ENCODE peak calls at places on chromosome 15, in ten cellular contexts. One of them, this sample, is unnamed.

GRCh38 chr15:48005921-48006541 is 114.8 kb upstream of the SLC24A5 start:
- DNase-seq in AG10803: peak; percentile 22
- DNase-seq in WERI-Rb-1: no peak
- DNase-seq in body of pancreas: no peak
- DNase-seq in SK-N-SH: no peak
- DNase-seq in foreskin fibroblast: peak; percentile 6
- DNase-seq in MM.1S: no peak
- DNase-seq in pancreas: no peak
- DNase-seq in GM20000: no peak
- DNase-seq in B cell: no peak
- DNase-seq in this sample: no peak

GRCh38 chr15:66800584-66801235 is 98.7 kb downstream of the SMAD6 start:
- DNase-seq in body of pancreas: no peak
- DNase-seq in SK-N-SH: no peak
- DNase-seq in WERI-Rb-1: no peak
- DNase-seq in AG10803: peak; percentile 67
- DNase-seq in GM20000: no peak
- DNase-seq in B cell: no peak
- DNase-seq in pancreas: no peak
- DNase-seq in foreskin fibroblast: peak; percentile 57
- DNase-seq in MM.1S: no peak
- DNase-seq in this sample: no peak

GRCh38 chr15:71114887-71115566 is at the start of gene THSD4:
- DNase-seq in WERI-Rb-1: peak; percentile 83
- DNase-seq in MM.1S: peak; percentile 80
- DNase-seq in pancreas: peak; percentile 88
- DNase-seq in SK-N-SH: peak; percentile 96
- DNase-seq in foreskin fibroblast: peak; percentile 67
- DNase-seq in GM20000: peak; percentile 92
- DNase-seq in body of pancreas: peak; percentile 70
- DNase-seq in B cell: no peak
- DNase-seq in AG10803: peak; percentile 70
- DNase-seq in this sample: peak; percentile 88

GRCh38 chr15:50065264-50065663 is 53.8 kb downstream of the ATP8B4 start:
- DNase-seq in foreskin fibroblast: no peak
- DNase-seq in body of pancreas: no peak
- DNase-seq in MM.1S: no peak
- DNase-seq in WERI-Rb-1: no peak
- DNase-seq in AG10803: peak; percentile 81
- DNase-seq in SK-N-SH: no peak
- DNase-seq in B cell: no peak
- DNase-seq in pancreas: no peak
- DNase-seq in GM20000: no peak
- DNase-seq in this sample: no peak

GRCh38 chr15:23038741-23039150 is 623 bp downstream of the TUBGCP5 start:
- DNase-seq in body of pancreas: peak; percentile 21
- DNase-seq in B cell: no peak
- DNase-seq in GM20000: no peak
- DNase-seq in SK-N-SH: no peak
- DNase-seq in pancreas: no peak
- DNase-seq in foreskin fibroblast: peak; percentile 42
- DNase-seq in AG10803: peak; percentile 52
- DNase-seq in MM.1S: no peak
- DNase-seq in WERI-Rb-1: no peak
- DNase-seq in this sample: no peak

GRCh38 chr15:40052604-40053003 is 13.6 kb upstream of the SRP14 start:
- DNase-seq in GM20000: no peak
- DNase-seq in B cell: no peak
- DNase-seq in WERI-Rb-1: no peak
- DNase-seq in MM.1S: no peak
- DNase-seq in foreskin fibroblast: no peak
- DNase-seq in SK-N-SH: no peak
- DNase-seq in AG10803: no peak
- DNase-seq in pancreas: no peak
- DNase-seq in body of pancreas: no peak
- DNase-seq in this sample: no peak

GRCh38 chr15:99114511-99115299 is 9.8 kb downstream of the SYNM start:
- DNase-seq in foreskin fibroblast: no peak
- DNase-seq in B cell: no peak
- DNase-seq in WERI-Rb-1: no peak
- DNase-seq in MM.1S: no peak
- DNase-seq in SK-N-SH: no peak
- DNase-seq in body of pancreas: no peak
- DNase-seq in pancreas: no peak
- DNase-seq in GM20000: no peak
- DNase-seq in AG10803: no peak
- DNase-seq in this sample: no peak

GRCh38 chr15:47768730-47769129 is 51.4 kb downstream of the SEMA6D start:
- DNase-seq in B cell: no peak
- DNase-seq in foreskin fibroblast: no peak
- DNase-seq in SK-N-SH: no peak
- DNase-seq in AG10803: no peak
- DNase-seq in WERI-Rb-1: no peak
- DNase-seq in MM.1S: no peak
- DNase-seq in GM20000: no peak
- DNase-seq in body of pancreas: no peak
- DNase-seq in pancreas: no peak
- DNase-seq in this sample: no peak

GRCh38 chr15:70447927-70448698 is 315.2 kb downstream of the UACA start:
- DNase-seq in MM.1S: no peak
- DNase-seq in pancreas: peak; percentile 61
- DNase-seq in GM20000: no peak
- DNase-seq in B cell: no peak
- DNase-seq in WERI-Rb-1: no peak
- DNase-seq in body of pancreas: peak; percentile 24
- DNase-seq in foreskin fibroblast: no peak
- DNase-seq in SK-N-SH: peak; percentile 57
- DNase-seq in AG10803: no peak
- DNase-seq in this sample: no peak

GRCh38 chr15:58387130-58387529 is 44.7 kb upstream of the LIPC start:
- DNase-seq in MM.1S: no peak
- DNase-seq in foreskin fibroblast: peak; percentile 50
- DNase-seq in pancreas: no peak
- DNase-seq in GM20000: no peak
- DNase-seq in body of pancreas: no peak
- DNase-seq in AG10803: peak; percentile 72
- DNase-seq in SK-N-SH: no peak
- DNase-seq in B cell: no peak
- DNase-seq in WERI-Rb-1: no peak
- DNase-seq in this sample: no peak

GRCh38 chr15:65888998-65889397 is 19.7 kb downstream of the RAB11A start:
- DNase-seq in B cell: no peak
- DNase-seq in body of pancreas: no peak
- DNase-seq in WERI-Rb-1: no peak
- DNase-seq in AG10803: no peak
- DNase-seq in foreskin fibroblast: no peak
- DNase-seq in pancreas: no peak
- DNase-seq in GM20000: no peak
- DNase-seq in SK-N-SH: no peak
- DNase-seq in MM.1S: no peak
- DNase-seq in this sample: no peak

GRCh38 chr15:58467722-58468436 is 36.1 kb downstream of the LIPC start:
- DNase-seq in GM20000: no peak
- DNase-seq in pancreas: no peak
- DNase-seq in AG10803: no peak
- DNase-seq in body of pancreas: peak; percentile 36
- DNase-seq in SK-N-SH: no peak
- DNase-seq in B cell: no peak
- DNase-seq in MM.1S: no peak
- DNase-seq in WERI-Rb-1: no peak
- DNase-seq in foreskin fibroblast: no peak
- DNase-seq in this sample: no peak

GRCh38 chr15:69080958-69081248 is 66.4 kb downstream of the NOX5 start:
- DNase-seq in GM20000: no peak
- DNase-seq in B cell: no peak
- DNase-seq in body of pancreas: no peak
- DNase-seq in pancreas: no peak
- DNase-seq in WERI-Rb-1: no peak
- DNase-seq in AG10803: no peak
- DNase-seq in MM.1S: no peak
- DNase-seq in SK-N-SH: no peak
- DNase-seq in foreskin fibroblast: no peak
- DNase-seq in this sample: no peak

GRCh38 chr15:69082556-69082955 is 68.1 kb downstream of the NOX5 start:
- DNase-seq in body of pancreas: no peak
- DNase-seq in MM.1S: no peak
- DNase-seq in GM20000: no peak
- DNase-seq in B cell: no peak
- DNase-seq in foreskin fibroblast: no peak
- DNase-seq in AG10803: no peak
- DNase-seq in WERI-Rb-1: no peak
- DNase-seq in SK-N-SH: no peak
- DNase-seq in pancreas: no peak
- DNase-seq in this sample: no peak

GRCh38 chr15:69082041-69082502 is 67.6 kb downstream of the NOX5 start:
- DNase-seq in MM.1S: no peak
- DNase-seq in AG10803: peak; percentile 38
- DNase-seq in pancreas: no peak
- DNase-seq in B cell: no peak
- DNase-seq in body of pancreas: peak; percentile 19
- DNase-seq in WERI-Rb-1: no peak
- DNase-seq in SK-N-SH: no peak
- DNase-seq in GM20000: no peak
- DNase-seq in foreskin fibroblast: peak; percentile 41
- DNase-seq in this sample: no peak

GRCh38 chr15:69080203-69080957 is 65.9 kb downstream of the NOX5 start:
- DNase-seq in AG10803: no peak
- DNase-seq in SK-N-SH: peak; percentile 48
- DNase-seq in WERI-Rb-1: no peak
- DNase-seq in foreskin fibroblast: no peak
- DNase-seq in MM.1S: no peak
- DNase-seq in pancreas: no peak
- DNase-seq in GM20000: no peak
- DNase-seq in body of pancreas: no peak
- DNase-seq in B cell: no peak
- DNase-seq in this sample: no peak

GRCh38 chr15:69081310-69082004 is 67.0 kb downstream of the NOX5 start:
- DNase-seq in AG10803: peak; percentile 57
- DNase-seq in WERI-Rb-1: no peak
- DNase-seq in pancreas: no peak
- DNase-seq in SK-N-SH: no peak
- DNase-seq in foreskin fibroblast: peak; percentile 30
- DNase-seq in B cell: no peak
- DNase-seq in MM.1S: no peak
- DNase-seq in GM20000: no peak
- DNase-seq in body of pancreas: peak; percentile 54
- DNase-seq in this sample: no peak
- TF ChIP-seq CTCF in AG10803: no peak
- TF ChIP-seq CTCF in WERI-Rb-1: no peak
- TF ChIP-seq CTCF in pancreas: no peak
- TF ChIP-seq CTCF in SK-N-SH: peak; percentile 11
- TF ChIP-seq CTCF in foreskin fibroblast: no peak
- TF ChIP-seq CTCF in B cell: no peak
- TF ChIP-seq CTCF in MM.1S: no peak
- TF ChIP-seq CTCF in GM20000: no peak
- TF ChIP-seq CTCF in body of pancreas: no peak
- TF ChIP-seq CTCF in this sample: no peak

GRCh38 chr15:100383302-100384107 is 41.7 kb upstream of the ADAMTS17 start:
- DNase-seq in foreskin fibroblast: no peak
- DNase-seq in WERI-Rb-1: peak; percentile 21
- DNase-seq in MM.1S: peak; percentile 23
- DNase-seq in pancreas: peak; percentile 36
- DNase-seq in GM20000: peak; percentile 19
- DNase-seq in body of pancreas: peak; percentile 76
- DNase-seq in AG10803: no peak
- DNase-seq in SK-N-SH: peak; percentile 45
- DNase-seq in B cell: no peak
- DNase-seq in this sample: no peak

GRCh38 chr15:100385300-100385699 is 43.5 kb upstream of the ADAMTS17 start:
- DNase-seq in MM.1S: no peak
- DNase-seq in pancreas: no peak
- DNase-seq in foreskin fibroblast: no peak
- DNase-seq in B cell: no peak
- DNase-seq in WERI-Rb-1: no peak
- DNase-seq in AG10803: no peak
- DNase-seq in GM20000: no peak
- DNase-seq in body of pancreas: no peak
- DNase-seq in SK-N-SH: no peak
- DNase-seq in this sample: no peak

GRCh38 chr15:100384108-100384410 is 42.3 kb upstream of the ADAMTS17 start:
- DNase-seq in SK-N-SH: no peak
- DNase-seq in B cell: no peak
- DNase-seq in body of pancreas: no peak
- DNase-seq in MM.1S: no peak
- DNase-seq in GM20000: no peak
- DNase-seq in WERI-Rb-1: no peak
- DNase-seq in AG10803: no peak
- DNase-seq in foreskin fibroblast: no peak
- DNase-seq in pancreas: peak; percentile 41
- DNase-seq in this sample: no peak
- TF ChIP-seq CTCF in SK-N-SH: no peak
- TF ChIP-seq CTCF in B cell: no peak
- TF ChIP-seq CTCF in body of pancreas: no peak
- TF ChIP-seq CTCF in MM.1S: no peak
- TF ChIP-seq CTCF in GM20000: no peak
- TF ChIP-seq CTCF in WERI-Rb-1: no peak
- TF ChIP-seq CTCF in AG10803: no peak
- TF ChIP-seq CTCF in foreskin fibroblast: no peak
- TF ChIP-seq CTCF in pancreas: no peak
- TF ChIP-seq CTCF in this sample: no peak

DNA sequence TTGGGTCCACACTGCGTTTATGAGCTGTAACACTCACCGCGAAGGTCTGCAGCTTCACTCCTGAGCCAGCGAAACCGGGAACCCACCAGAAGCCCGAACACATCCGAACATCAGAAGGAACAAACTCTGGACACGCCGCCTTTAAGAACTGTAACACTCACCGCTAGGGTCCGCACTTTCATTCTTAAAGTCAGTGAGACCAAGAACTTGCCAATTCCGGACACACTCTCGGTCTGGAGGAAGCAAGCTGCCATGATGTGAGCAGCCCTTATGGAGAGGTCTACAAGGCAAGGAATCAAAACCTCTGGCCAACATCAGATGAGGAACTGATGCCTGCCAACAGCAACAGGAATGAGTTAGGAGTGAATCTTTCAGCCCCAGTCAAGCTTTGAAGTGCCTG is 62.9 kb downstream of the SLC28A2 start:
- DNase-seq in SK-N-SH: no peak
- DNase-seq in GM20000: no peak
- DNase-seq in foreskin fibroblast: no peak
- DNase-seq in MM.1S: no peak
- DNase-seq in pancreas: no peak
- DNase-seq in WERI-Rb-1: no peak
- DNase-seq in AG10803: peak; percentile 23
- DNase-seq in body of pancreas: peak; percentile 78
- DNase-seq in B cell: no peak
- DNase-seq in this sample: no peak
- TF ChIP-seq CTCF in SK-N-SH: no peak
- TF ChIP-seq CTCF in GM20000: no peak
- TF ChIP-seq CTCF in foreskin fibroblast: peak; percentile 7
- TF ChIP-seq CTCF in MM.1S: no peak
- TF ChIP-seq CTCF in pancreas: peak; percentile 25
- TF ChIP-seq CTCF in WERI-Rb-1: no peak
- TF ChIP-seq CTCF in AG10803: peak; percentile 20
- TF ChIP-seq CTCF in body of pancreas: peak; percentile 55
- TF ChIP-seq CTCF in B cell: no peak
- TF ChIP-seq CTCF in this sample: peak; percentile 19

DNA sequence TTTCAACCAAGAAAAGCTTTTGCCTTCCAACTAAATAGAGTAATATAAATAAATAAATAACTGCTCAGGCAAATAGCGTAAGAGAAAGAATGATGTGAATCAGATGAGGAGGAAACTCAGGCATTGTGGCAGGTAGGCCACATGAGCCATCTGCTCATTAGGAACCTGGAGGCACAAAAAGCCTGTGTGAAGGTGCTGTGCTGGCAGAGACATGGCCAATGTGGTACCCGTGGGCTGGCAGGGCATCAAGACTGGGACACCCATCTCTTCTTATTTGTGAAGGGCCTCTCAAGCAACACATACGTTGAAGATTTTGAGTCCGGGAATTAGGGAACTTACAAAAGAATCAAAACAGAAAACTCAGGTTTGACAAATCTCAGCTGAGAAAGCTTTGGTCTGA is 9.5 kb downstream of the ANKRD34C start:
- DNase-seq in foreskin fibroblast: no peak
- DNase-seq in body of pancreas: no peak
- DNase-seq in AG10803: no peak
- DNase-seq in pancreas: no peak
- DNase-seq in B cell: no peak
- DNase-seq in WERI-Rb-1: no peak
- DNase-seq in GM20000: no peak
- DNase-seq in MM.1S: no peak
- DNase-seq in SK-N-SH: no peak
- DNase-seq in this sample: no peak
- TF ChIP-seq CTCF in foreskin fibroblast: no peak
- TF ChIP-seq CTCF in body of pancreas: no peak
- TF ChIP-seq CTCF in AG10803: no peak
- TF ChIP-seq CTCF in pancreas: no peak
- TF ChIP-seq CTCF in B cell: no peak
- TF ChIP-seq CTCF in WERI-Rb-1: no peak
- TF ChIP-seq CTCF in GM20000: no peak
- TF ChIP-seq CTCF in MM.1S: no peak
- TF ChIP-seq CTCF in SK-N-SH: no peak
- TF ChIP-seq CTCF in this sample: no peak